ENCODE peak calls at places on chromosomes 2 and 18, in ten cellular contexts. I, S, V, H, G, T, Q, R, E and N are unnamed samples.

GRCh38 chr2:43488737-43489136 is 107.1 kb downstream of the THADA start:
- DNase-seq in I (no peak), S (no peak), V (no peak), H (no peak), G (no peak), T (no peak), Q (peak; percentile 24), R (no peak), E (no peak), N (no peak)

GRCh38 chr2:7703048-7703447 is 785.8 kb downstream of the RNF144A start:
- DNase-seq in I (no peak), S (no peak), V (no peak), H (no peak), G (no peak), T (no peak), Q (no peak), R (no peak), E (no peak), N (no peak)

GRCh38 chr2:15582645-15583340 is 8.9 kb upstream of the DDX1 start:
- DNase-seq in I (no peak), S (no peak), V (no peak), H (no peak), G (no peak), T (no peak), Q (no peak), R (no peak), E (no peak), N (no peak)

GRCh38 chr18:24231773-24232735 is 93.2 kb downstream of the CABYR start:
- DNase-seq in I (no peak), S (no peak), V (no peak), H (no peak), G (peak; percentile 33), T (no peak), Q (peak; percentile 50), R (no peak), E (no peak), N (peak; percentile 60)

GRCh38 chr2:48183991-48184390 is 277.7 kb upstream of the FBXO11 start:
- DNase-seq in I (no peak), S (no peak), V (no peak), H (no peak), G (no peak), T (no peak), Q (no peak), R (no peak), E (no peak), N (no peak)

GRCh38 chr2:65057391-65058052 is 1.3 kb downstream of the CEP68 start:
- DNase-seq in I (peak; percentile 42), S (no peak), V (no peak), H (no peak), G (peak; percentile 50), T (peak; percentile 83), Q (no peak), R (no peak), E (peak; percentile 16), N (no peak)

GRCh38 chr2:150472122-150472899 is 15.2 kb downstream of the RND3 start:
- DNase-seq in I (no peak), S (peak; percentile 60), V (no peak), H (no peak), G (peak; percentile 72), T (no peak), Q (peak; percentile 91), R (no peak), E (no peak), N (peak; percentile 84)

GRCh38 chr2:136164377-136164776 is 46.4 kb upstream of the CXCR4 start:
- DNase-seq in I (no peak), S (no peak), V (no peak), H (no peak), G (no peak), T (no peak), Q (no peak), R (no peak), E (no peak), N (no peak)

GRCh38 chr2:94986392-94986963 is 39.0 kb upstream of the MAL start:
- DNase-seq in I (peak; percentile 21), S (no peak), V (no peak), H (peak; percentile 88), G (peak; percentile 64), T (no peak), Q (peak; percentile 51), R (no peak), E (peak; percentile 34), N (peak; percentile 41)

GRCh38 chr18:35241523-35241804 is 630 bp downstream of the ZNF397 start:
- DNase-seq in I (no peak), S (no peak), V (no peak), H (no peak), G (no peak), T (no peak), Q (no peak), R (no peak), E (peak; percentile 70), N (no peak)

GRCh38 chr2:147222506-147222905 is 622.3 kb upstream of the ACVR2A start:
- DNase-seq in I (no peak), S (no peak), V (no peak), H (no peak), G (no peak), T (no peak), Q (no peak), R (no peak), E (no peak), N (no peak)

GRCh38 chr18:48441405-48441881 is 32.3 kb upstream of the ZBTB7C start:
- DNase-seq in I (no peak), S (no peak), V (no peak), H (no peak), G (peak; percentile 7), T (no peak), Q (no peak), R (no peak), E (no peak), N (no peak)

GRCh38 chr2:12579018-12579417 is 137.7 kb upstream of the TRIB2 start:
- DNase-seq in I (no peak), S (no peak), V (no peak), H (no peak), G (no peak), T (no peak), Q (no peak), R (no peak), E (no peak), N (no peak)

GRCh38 chr2:232592687-232593407 is 40.6 kb upstream of the EFHD1 start:
- DNase-seq in I (no peak), S (no peak), V (no peak), H (no peak), G (peak; percentile 90), T (no peak), Q (peak; percentile 63), R (no peak), E (no peak), N (peak; percentile 72)

GRCh38 chr2:137192366-137193315 is 427.3 kb downstream of the THSD7B start:
- DNase-seq in I (no peak), S (no peak), V (no peak), H (no peak), G (peak; percentile 38), T (no peak), Q (peak; percentile 23), R (no peak), E (no peak), N (no peak)

GRCh38 chr2:174172802-174173355 is 75.5 kb downstream of the OLA1 start:
- DNase-seq in I (no peak), S (no peak), V (no peak), H (no peak), G (no peak), T (no peak), Q (no peak), R (no peak), E (no peak), N (no peak)

GRCh38 chr2:18399601-18400000 is 160.9 kb downstream of the RDH14 start:
- DNase-seq in I (no peak), S (no peak), V (no peak), H (no peak), G (peak; percentile 35), T (no peak), Q (no peak), R (no peak), E (no peak), N (no peak)

GRCh38 chr2:25606892-25607291 is 66.5 kb downstream of the DTNB start:
- DNase-seq in I (no peak), S (no peak), V (no peak), H (peak; percentile 42), G (peak; percentile 39), T (no peak), Q (peak; percentile 18), R (no peak), E (peak; percentile 39), N (peak; percentile 40)

GRCh38 chr2:117738991-117739839 is 75.3 kb upstream of the DDX18 start:
- DNase-seq in I (no peak), S (no peak), V (no peak), H (no peak), G (no peak), T (no peak), Q (no peak), R (no peak), E (no peak), N (no peak)

GRCh38 chr18:3654442-3655253 is 204.7 kb downstream of the TGIF1 start:
- DNase-seq in I (no peak), S (no peak), V (no peak), H (no peak), G (no peak), T (no peak), Q (no peak), R (no peak), E (peak; percentile 91), N (no peak)

GRCh38 chr2:26576565-26577441 is 64.4 kb downstream of the CIB4 start:
- DNase-seq in I (no peak), S (no peak), V (no peak), H (no peak), G (no peak), T (no peak), Q (no peak), R (no peak), E (no peak), N (no peak)

GRCh38 chr18:31649894-31650719 is 34.3 kb downstream of the B4GALT6 start:
- DNase-seq in I (no peak), S (no peak), V (no peak), H (no peak), G (no peak), T (no peak), Q (no peak), R (no peak), E (no peak), N (no peak)

GRCh38 chr2:239177908-239178307 is 222.9 kb downstream of the HDAC4 start:
- DNase-seq in I (no peak), S (no peak), V (no peak), H (no peak), G (no peak), T (no peak), Q (no peak), R (peak; percentile 49), E (no peak), N (no peak)

GRCh38 chr2:134432438-134432883 is 178.6 kb downstream of the MGAT5 start:
- DNase-seq in I (no peak), S (no peak), V (no peak), H (no peak), G (no peak), T (no peak), Q (no peak), R (no peak), E (no peak), N (no peak)

GRCh38 chr2:98771771-98772521 is 41.0 kb upstream of the MGAT4A start:
- DNase-seq in I (peak; percentile 55), S (no peak), V (no peak), H (no peak), G (peak; percentile 51), T (no peak), Q (no peak), R (no peak), E (no peak), N (no peak)

GRCh38 chr2:239267411-239267941 is 133.3 kb downstream of the HDAC4 start:
- DNase-seq in I (peak; percentile 85), S (peak; percentile 87), V (no peak), H (no peak), G (peak; percentile 88), T (no peak), Q (peak; percentile 57), R (no peak), E (peak; percentile 78), N (peak; percentile 82)

GRCh38 chr2:15058015-15058414 is 425.5 kb downstream of the LRATD1 start:
- DNase-seq in I (no peak), S (no peak), V (no peak), H (no peak), G (no peak), T (no peak), Q (no peak), R (no peak), E (peak; percentile 25), N (peak; percentile 17)

GRCh38 chr2:12556762-12557161 is 160.0 kb upstream of the TRIB2 start:
- DNase-seq in I (peak; percentile 16), S (no peak), V (no peak), H (peak; percentile 31), G (peak; percentile 71), T (no peak), Q (peak; percentile 58), R (no peak), E (no peak), N (peak; percentile 86)